ENCODE peak calls at places on chromosomes 3 and 15, in six cellular contexts. Y is hepatocyte, L is HCT116, O is astrocyte of the spinal cord, B is psoas muscle, I is epithelial cell of esophagus. X is an unnamed sample.

GRCh38 chr3:8443829-8444791 is 57.5 kb upstream of the LMCD1 start:
- DNase-seq in I (peak; percentile 97), B (peak; percentile 77), Y (peak; percentile 97), L (peak; percentile 63), O (peak; percentile 100), X (peak; percentile 86)

GRCh38 chr3:64278631-64279030 is 53.4 kb upstream of the PRICKLE2 start:
- DNase-seq in I (no peak), Y (no peak), B (no peak), O (peak; percentile 32), L (no peak), X (no peak)

GRCh38 chr3:120436523-120437050 is 14.2 kb downstream of the FSTL1 start:
- DNase-seq in I (no peak), L (no peak), O (no peak), Y (no peak), B (no peak), X (no peak)

GRCh38 chr15:92383528-92384326 is 10.0 kb upstream of the ST8SIA2 start:
- DNase-seq in B (no peak), O (no peak), Y (peak; percentile 68), L (peak; percentile 26), I (no peak), X (no peak)

GRCh38 chr15:33315044-33315443 is 4.3 kb downstream of the RYR3 start:
- DNase-seq in L (no peak), B (no peak), O (no peak), I (no peak), Y (no peak), X (no peak)

GRCh38 chr3:143265501-143266070 is 146.0 kb downstream of the CHST2 start:
- DNase-seq in L (no peak), B (no peak), I (peak; percentile 66), Y (no peak), O (no peak), X (no peak)

GRCh38 chr15:47870956-47871625 is 153.8 kb downstream of the SEMA6D start:
- DNase-seq in B (no peak), I (peak; percentile 40), L (no peak), O (peak; percentile 82), Y (peak; percentile 37), X (no peak)

GRCh38 chr3:73493543-73494314 is 131.0 kb downstream of the PDZRN3 start:
- DNase-seq in I (peak; percentile 4), B (no peak), L (no peak), O (peak; percentile 80), Y (no peak), X (no peak)

GRCh38 chr3:33128706-33129105 is 14.9 kb downstream of the CRTAP start:
- DNase-seq in I (no peak), L (no peak), Y (no peak), B (no peak), O (no peak), X (no peak)

GRCh38 chr15:46589088-46589487 is 954.3 kb downstream of the SQOR start:
- DNase-seq in Y (no peak), O (no peak), L (no peak), I (no peak), B (no peak), X (no peak)

GRCh38 chr3:53776494-53777101 is 69.6 kb downstream of the CHDH start:
- DNase-seq in I (peak; percentile 41), B (no peak), O (no peak), L (no peak), Y (no peak), X (no peak)

GRCh38 chr3:127589600-127590281 is 792 bp downstream of the TPRA1 start:
- DNase-seq in B (no peak), O (peak; percentile 31), L (no peak), I (peak; percentile 32), Y (peak; percentile 48), X (no peak)

GRCh38 chr15:34318277-34319079 is 19.1 kb downstream of the SLC12A6 start:
- DNase-seq in L (peak; percentile 50), O (peak; percentile 60), Y (peak; percentile 82), B (peak; percentile 41), I (peak; percentile 91), X (peak; percentile 82)

GRCh38 chr3:33834117-33834495 is 35.7 kb downstream of the PDCD6IP start:
- DNase-seq in I (no peak), B (no peak), O (no peak), Y (no peak), L (no peak), X (no peak)

GRCh38 chr3:152574461-152575079 is 260.4 kb upstream of the P2RY1 start:
- DNase-seq in L (peak; percentile 38), I (peak; percentile 60), Y (peak; percentile 61), B (peak; percentile 49), O (peak; percentile 70), X (no peak)

GRCh38 chr3:111691293-111691909 is 96.3 kb upstream of the ZBED2 start:
- DNase-seq in B (no peak), Y (peak; percentile 53), O (peak; percentile 60), I (peak; percentile 69), L (no peak), X (no peak)

DNA sequence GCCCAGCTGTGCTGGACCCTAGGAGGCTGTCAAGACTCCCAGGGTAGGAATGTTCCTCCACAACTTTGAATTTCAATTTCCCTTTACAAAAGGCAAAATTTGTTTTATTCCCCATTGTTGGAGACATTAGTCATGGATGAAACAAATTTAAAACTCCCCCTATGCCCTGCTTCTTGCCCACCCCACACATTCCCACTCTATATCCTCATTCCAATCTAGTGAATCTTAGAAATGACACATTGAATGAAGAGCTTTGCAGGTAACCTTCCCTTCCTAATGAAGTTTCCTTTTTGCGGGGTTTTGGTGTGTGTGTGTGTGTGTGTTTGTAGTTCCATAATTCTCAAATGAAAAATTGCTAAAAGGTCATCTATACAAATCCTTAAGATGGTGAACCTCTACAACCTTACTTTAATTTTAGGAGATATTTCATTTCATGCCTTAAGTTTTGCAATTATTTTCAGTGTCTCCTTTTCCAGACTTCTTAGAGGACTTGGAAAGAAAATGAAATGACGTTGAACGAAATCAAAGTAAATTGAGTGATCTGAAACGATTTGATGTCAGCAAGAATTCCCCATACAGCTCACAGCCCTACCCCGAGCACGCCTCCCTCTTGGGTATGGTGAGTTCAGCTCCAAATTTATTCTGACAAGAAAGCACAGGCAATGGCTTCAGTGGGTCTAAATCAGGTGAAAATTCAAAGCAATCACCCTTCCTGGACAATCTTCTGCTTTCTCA is 72.4 kb downstream of the CCNL1 start:
- DNase-seq in Y (no peak), L (peak; percentile 23), B (no peak), I (peak; percentile 71), O (no peak), X (no peak)
- H3K4me3 ChIP-seq in Y (no peak overlapping the region), L (peak overlapping the region; percentile 59), B (peak overlapping the region; percentile 72), I (no peak overlapping the region), O (peak overlapping the region; percentile 50), X (peak overlapping the region; percentile 65)

DNA sequence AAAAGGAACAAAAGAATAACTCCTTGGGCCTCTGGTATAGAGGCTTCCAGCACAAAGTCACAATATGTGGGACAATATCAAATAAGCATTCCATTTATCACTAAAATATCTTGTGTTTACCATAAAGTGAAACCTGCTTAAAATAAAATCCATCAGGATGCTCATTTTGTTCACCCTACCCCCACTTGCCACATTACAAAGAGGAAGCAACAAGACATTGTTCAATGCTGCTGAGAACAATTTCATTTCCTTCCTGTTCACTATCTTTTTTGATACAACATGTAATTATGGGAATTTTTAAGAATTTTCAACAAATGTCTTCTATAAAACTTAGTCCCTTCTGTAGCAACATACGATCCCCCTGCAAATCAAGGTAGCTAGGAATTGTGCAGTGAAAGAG is 35.0 kb upstream of the GPR160 start:
- DNase-seq in I (no peak), B (no peak), L (no peak), Y (no peak), O (no peak), X (no peak)
- H3K4me3 ChIP-seq in I (no peak overlapping the region), B (peak overlapping the region; percentile 32), L (no peak overlapping the region), Y (no peak overlapping the region), O (no peak overlapping the region), X (no peak overlapping the region)

GRCh38 chr3:126531051-126531330 is 7.0 kb downstream of the CHST13 start:
- DNase-seq in I (no peak), L (no peak), O (no peak), B (no peak), Y (no peak), X (peak; percentile 36)
- H3K4me3 ChIP-seq in I (no peak overlapping the region), L (no peak overlapping the region), O (no peak overlapping the region), B (no peak overlapping the region), Y (no peak overlapping the region), X (no peak overlapping the region)

GRCh38 chr15:43828061-43828657 is 1.4 kb downstream of the WDR76 start:
- DNase-seq in I (no peak), B (no peak), O (no peak), L (no peak), Y (no peak), X (no peak)
- H3K4me3 ChIP-seq in I (no peak overlapping the region), B (no peak overlapping the region), O (no peak overlapping the region), L (peak overlapping the region; percentile 64), Y (no peak overlapping the region), X (no peak overlapping the region)

GRCh38 chr15:39786444-39787056 is 3.9 kb upstream of the FSIP1 start:
- DNase-seq in Y (peak; percentile 62), B (no peak), L (peak; percentile 22), O (peak; percentile 81), I (peak; percentile 65), X (no peak)
- H3K4me3 ChIP-seq in Y (no peak overlapping the region), B (no peak overlapping the region), L (no peak overlapping the region), O (no peak overlapping the region), I (no peak overlapping the region), X (no peak overlapping the region)

GRCh38 chr15:77417642-77418041 is 2.3 kb downstream of the PEAK1 start:
- DNase-seq in L (no peak), B (no peak), Y (no peak), I (no peak), O (no peak), X (no peak)
- H3K4me3 ChIP-seq in L (no peak overlapping the region), B (peak overlapping the region; percentile 91), Y (no peak overlapping the region), I (no peak overlapping the region), O (no peak overlapping the region), X (no peak overlapping the region)

X was measured in sigmoid colon.